ENCODE peak calls at places on chromosomes 2 and 18, in eight cellular contexts. S is PC-9, E is mucosa of descending colon, W is foreskin fibroblast, U is lung, L is AG04450, M is vagina, N is transverse colon. K is an unnamed sample.

GRCh38 chr18:13642440-13642827 is 83.9 kb downstream of the FAM210A start:
- DNase-seq in S (no peak), E (no peak), W (no peak), U (no peak), L (no peak), M (no peak), N (no peak), K (no peak)

GRCh38 chr18:61975526-61976326 is 82.9 kb upstream of the RNF152 start:
- DNase-seq in S (no peak), E (no peak), W (no peak), U (no peak), L (no peak), M (no peak), N (no peak), K (no peak)

GRCh38 chr2:240433973-240434727 is 1.3 kb upstream of the GPC1 start:
- DNase-seq in S (peak; percentile 98), E (no peak), W (peak; percentile 98), U (peak; percentile 57), L (peak; percentile 81), M (peak; percentile 98), N (peak; percentile 39), K (peak; percentile 92)

GRCh38 chr2:154466226-154466625 is 232.3 kb upstream of the KCNJ3 start:
- DNase-seq in S (no peak), E (no peak), W (no peak), U (no peak), L (no peak), M (no peak), N (no peak), K (no peak)

GRCh38 chr2:74850816-74851566 is 17.1 kb downstream of the HK2 start:
- DNase-seq in S (peak; percentile 64), E (no peak), W (peak; percentile 71), U (no peak), L (no peak), M (no peak), N (no peak), K (no peak)

GRCh38 chr2:213490087-213490486 is 205.8 kb downstream of the SPAG16 start:
- DNase-seq in S (no peak), E (no peak), W (no peak), U (no peak), L (no peak), M (no peak), N (no peak), K (no peak)

GRCh38 chr2:40034801-40035200 is 255.7 kb upstream of the THUMPD2 start:
- DNase-seq in S (no peak), E (no peak), W (peak; percentile 78), U (no peak), L (no peak), M (no peak), N (no peak), K (no peak)

GRCh38 chr18:21479721-21480120 is 120.8 kb downstream of the ESCO1 start:
- DNase-seq in S (no peak), E (no peak), W (no peak), U (no peak), L (no peak), M (no peak), N (no peak), K (no peak)

GRCh38 chr2:11889101-11889850 is 142.8 kb downstream of the LPIN1 start:
- DNase-seq in S (no peak), E (no peak), W (no peak), U (no peak), L (no peak), M (no peak), N (no peak), K (no peak)

GRCh38 chr2:79887747-79888374 is 375.0 kb downstream of the CTNNA2 start:
- DNase-seq in S (peak; percentile 7), E (peak; percentile 63), W (peak; percentile 70), U (no peak), L (peak; percentile 42), M (no peak), N (no peak), K (peak; percentile 66)

GRCh38 chr2:9250498-9251153 is 44.0 kb downstream of the ASAP2 start:
- DNase-seq in S (peak; percentile 33), E (no peak), W (peak; percentile 30), U (no peak), L (no peak), M (no peak), N (no peak), K (no peak)

GRCh38 chr2:172777431-172777830 is 41.8 kb downstream of the RAPGEF4 start:
- DNase-seq in S (no peak), E (no peak), W (no peak), U (no peak), L (no peak), M (no peak), N (no peak), K (no peak)

GRCh38 chr18:28541276-28541930 is 364.5 kb upstream of the CDH2 start:
- DNase-seq in S (no peak), E (no peak), W (no peak), U (no peak), L (no peak), M (no peak), N (no peak), K (no peak)

GRCh38 chr2:55235724-55236538 is 3.4 kb downstream of the RPS27A start:
- DNase-seq in S (no peak), E (no peak), W (peak; percentile 13), U (no peak), L (no peak), M (no peak), N (no peak), K (no peak)

GRCh38 chr2:5121677-5122076 is 570.5 kb upstream of the SOX11 start:
- DNase-seq in S (no peak), E (no peak), W (peak; percentile 1), U (no peak), L (no peak), M (no peak), N (no peak), K (no peak)

GRCh38 chr2:120388222-120389035 is 42.5 kb downstream of the INHBB start:
- DNase-seq in S (no peak), E (no peak), W (no peak), U (no peak), L (no peak), M (no peak), N (peak; percentile 2), K (no peak)

GRCh38 chr2:109070290-109070689 is 58.7 kb upstream of the SH3RF3 start:
- DNase-seq in S (no peak), E (no peak), W (no peak), U (no peak), L (no peak), M (no peak), N (no peak), K (no peak)

GRCh38 chr2:3827673-3828575 is 124.5 kb downstream of the DCDC2C start:
- DNase-seq in S (no peak), E (peak; percentile 16), W (no peak), U (no peak), L (peak; percentile 4), M (no peak), N (no peak), K (peak; percentile 28)

GRCh38 chr2:230650585-230651137 is 62.0 kb upstream of the CAB39 start:
- DNase-seq in S (peak; percentile 56), E (no peak), W (peak; percentile 41), U (no peak), L (no peak), M (no peak), N (no peak), K (no peak)

GRCh38 chr2:42754021-42754775 is 9.7 kb downstream of the OXER1 start:
- DNase-seq in S (no peak), E (no peak), W (peak; percentile 66), U (no peak), L (no peak), M (no peak), N (no peak), K (no peak)

GRCh38 chr2:57497489-57498096 is 549.0 kb upstream of the VRK2 start:
- DNase-seq in S (peak; percentile 56), E (peak; percentile 58), W (peak; percentile 52), U (peak; percentile 31), L (no peak), M (no peak), N (peak; percentile 22), K (peak; percentile 53)

GRCh38 chr2:23385351-23385747 is 370 bp downstream of the KLHL29 start:
- DNase-seq in S (peak; percentile 34), E (peak; percentile 12), W (peak; percentile 77), U (no peak), L (no peak), M (peak; percentile 82), N (peak; percentile 26), K (peak; percentile 49)

GRCh38 chr2:23387849-23388248 is 2.9 kb downstream of the KLHL29 start:
- DNase-seq in S (no peak), E (no peak), W (no peak), U (no peak), L (no peak), M (no peak), N (no peak), K (no peak)

GRCh38 chr2:23387221-23387550 is 2.2 kb downstream of the KLHL29 start:
- DNase-seq in S (no peak), E (no peak), W (no peak), U (no peak), L (no peak), M (no peak), N (no peak), K (no peak)

GRCh38 chr2:23385748-23386421 is 906 bp downstream of the KLHL29 start:
- DNase-seq in S (peak; percentile 19), E (no peak), W (peak; percentile 62), U (no peak), L (no peak), M (peak; percentile 86), N (no peak), K (no peak)

GRCh38 chr2:23386422-23387220 is 1.6 kb downstream of the KLHL29 start:
- DNase-seq in S (peak; percentile 15), E (peak; percentile 14), W (peak; percentile 63), U (no peak), L (no peak), M (peak; percentile 83), N (peak; percentile 35), K (peak; percentile 11)
- TF ChIP-seq CTCF in S (no peak), E (no peak), W (peak; percentile 2), U (no peak), L (no peak), M (no peak), N (no peak), K (peak; percentile 2)

DNA sequence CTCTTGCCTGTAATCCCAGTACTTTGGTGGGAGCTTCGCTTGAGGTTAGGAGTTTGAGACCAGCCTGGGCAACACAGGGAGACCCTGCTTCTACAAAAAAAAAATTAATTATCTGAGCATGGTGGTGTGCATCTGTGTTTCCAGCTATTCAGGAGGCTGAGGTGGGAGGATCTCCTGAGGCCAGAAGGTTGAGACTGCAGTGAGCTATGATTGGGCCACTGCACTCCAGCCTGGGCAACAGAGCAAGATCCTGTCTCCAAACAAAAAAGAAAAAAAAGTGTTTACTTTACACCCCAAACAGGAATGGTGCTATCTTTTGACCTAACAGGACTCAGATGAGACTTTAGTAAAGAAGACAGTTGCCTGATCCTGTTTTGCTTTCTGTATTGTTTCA is 35.6 kb downstream of the MAL start:
- DNase-seq in S (no peak), E (no peak), W (no peak), U (no peak), L (no peak), M (no peak), N (no peak), K (no peak)
- H3K4me3 ChIP-seq in S (no peak overlapping the region), E (no peak overlapping the region), W (no peak overlapping the region), U (no peak overlapping the region), L (no peak overlapping the region), M (no peak overlapping the region), N (no peak overlapping the region), K (no peak overlapping the region)

GRCh38 chr2:32627441-32627900 is 379 bp upstream of the TTC27 start:
- DNase-seq in S (no peak), E (peak; percentile 38), W (peak; percentile 81), U (peak; percentile 40), L (peak; percentile 7), M (no peak), N (peak; percentile 36), K (no peak)
- TF ChIP-seq CTCF in S (no peak), E (no peak), W (peak; percentile 30), U (no peak), L (peak; percentile 36), M (no peak), N (peak; percentile 12), K (peak; percentile 31)

GRCh38 chr18:7566587-7567486 is at the start of gene PTPRM:
- DNase-seq in S (peak; percentile 78), E (peak; percentile 66), W (peak; percentile 94), U (peak; percentile 86), L (no peak), M (peak; percentile 92), N (peak; percentile 72), K (peak; percentile 78)
- H3K4me3 ChIP-seq in S (peak within 1 kb of the TSS; percentile 91), E (peak within 1 kb of the TSS; percentile 30), W (peak within 1 kb of the TSS; percentile 73), U (peak within 1 kb of the TSS; percentile 95), L (peak within 1 kb of the TSS; percentile 73), M (peak within 1 kb of the TSS; percentile 87), N (peak within 1 kb of the TSS; percentile 78), K (peak within 1 kb of the TSS; percentile 84)

K was measured in astrocyte of the spinal cord.